ENCODE peak calls at places on chromosomes 12 and 14, in four cellular contexts. L is neural progenitor cell, X is GM23338, Z is MM.1S. Q is an unnamed sample.

GRCh38 chr14:96634481-96634880 is 132.3 kb downstream of the PAPOLA start:
- DNase-seq in L (no peak), X (no peak), Z (no peak), Q (no peak)

GRCh38 chr14:90580381-90581335 is 183.8 kb downstream of the CALM1 start:
- DNase-seq in L (peak), X (no peak), Z (no peak), Q (no peak)

GRCh38 chr12:118374909-118375308 is 1.4 kb upstream of the SUDS3 start:
- DNase-seq in L (no peak), X (no peak), Z (no peak), Q (no peak)

GRCh38 chr12:12126551-12126950 is 55.8 kb downstream of the BCL2L14 start:
- DNase-seq in L (no peak), X (no peak), Z (no peak), Q (no peak)

GRCh38 chr14:68309121-68309520 is 483.7 kb downstream of the ZFP36L1 start:
- DNase-seq in L (no peak), X (no peak), Z (no peak), Q (no peak)

GRCh38 chr14:103524002-103524785 is 1.6 kb upstream of the CKB start:
- DNase-seq in L (no peak), X (no peak), Z (no peak), Q (no peak)

GRCh38 chr12:121227294-121227693 is 17.4 kb downstream of the P2RX4 start:
- DNase-seq in L (no peak), X (no peak), Z (peak), Q (peak)

GRCh38 chr12:38159092-38159551 is 157.5 kb upstream of the ALG10B start:
- DNase-seq in L (no peak), X (no peak), Z (no peak), Q (no peak)

GRCh38 chr14:63308723-63309317 is 9.9 kb downstream of the GPHB5 start:
- DNase-seq in L (peak), X (peak), Z (no peak), Q (peak)

GRCh38 chr14:43175896-43176295 is 1331.2 kb downstream of the FSCB start:
- DNase-seq in L (no peak), X (no peak), Z (no peak), Q (no peak)

GRCh38 chr12:4251967-4252366 is 21.6 kb upstream of the CCND2 start:
- DNase-seq in L (no peak), X (no peak), Z (no peak), Q (no peak)

GRCh38 chr14:25518347-25518746 is 468.4 kb upstream of the STXBP6 start:
- DNase-seq in L (peak), X (no peak), Z (no peak), Q (no peak)

GRCh38 chr14:99884834-99885648 is 91.8 kb downstream of the EML1 start:
- DNase-seq in L (peak), X (peak), Z (peak), Q (peak)

DNA sequence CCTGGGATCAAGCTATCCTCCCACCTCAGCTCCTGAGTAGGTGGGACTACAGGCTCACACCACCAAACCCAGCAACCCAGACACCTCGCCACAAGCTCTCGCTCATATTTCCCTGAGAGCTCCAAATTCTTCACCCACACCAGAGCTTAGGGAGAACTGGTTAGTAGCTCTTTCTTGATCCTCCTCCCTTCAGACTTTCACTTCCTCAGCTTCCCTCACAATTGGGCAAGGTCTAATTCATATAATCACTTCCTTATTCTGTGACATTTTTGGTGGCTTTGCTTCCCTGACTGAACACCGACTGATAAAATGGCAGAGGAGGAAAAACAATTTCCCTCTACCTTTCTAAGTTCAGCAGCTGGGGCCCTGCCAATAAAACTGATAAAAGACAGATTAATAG is 88.5 kb downstream of the GXYLT1 start:
- DNase-seq in L (no peak), X (no peak), Z (no peak), Q (no peak)
- TF ChIP-seq EZH2phosphoT487 in L (no peak), X (no peak), Z (no peak), Q (no peak)

GRCh38 chr14:76376878-76377523 is 1.1 kb downstream of the ESRRB start:
- DNase-seq in L (peak), X (no peak), Z (no peak), Q (no peak)
- TF ChIP-seq EZH2 in L (peak), X (peak), Z (no peak), Q (peak)

GRCh38 chr12:29191267-29191889 is 42.3 kb downstream of the FAR2 start:
- DNase-seq in L (no peak), X (no peak), Z (no peak), Q (no peak)

GRCh38 chr12:29187756-29188155 is 38.7 kb downstream of the FAR2 start:
- DNase-seq in L (no peak), X (no peak), Z (no peak), Q (no peak)
- TF ChIP-seq EZH2phosphoT487 in L (no peak), X (no peak), Z (no peak), Q (no peak)

GRCh38 chr12:48982397-48983080 is 4.4 kb downstream of the WNT1 start:
- DNase-seq in L (no peak), X (no peak), Z (no peak), Q (no peak)

GRCh38 chr12:48985901-48986300 is 7.8 kb downstream of the WNT1 start:
- DNase-seq in L (no peak), X (no peak), Z (no peak), Q (no peak)

GRCh38 chr12:48985475-48985897 is 7.4 kb downstream of the WNT1 start:
- DNase-seq in L (no peak), X (no peak), Z (no peak), Q (no peak)

GRCh38 chr12:48988030-48988649 is 10.0 kb downstream of the WNT1 start:
- DNase-seq in L (peak), X (peak), Z (peak), Q (peak)

DNA sequence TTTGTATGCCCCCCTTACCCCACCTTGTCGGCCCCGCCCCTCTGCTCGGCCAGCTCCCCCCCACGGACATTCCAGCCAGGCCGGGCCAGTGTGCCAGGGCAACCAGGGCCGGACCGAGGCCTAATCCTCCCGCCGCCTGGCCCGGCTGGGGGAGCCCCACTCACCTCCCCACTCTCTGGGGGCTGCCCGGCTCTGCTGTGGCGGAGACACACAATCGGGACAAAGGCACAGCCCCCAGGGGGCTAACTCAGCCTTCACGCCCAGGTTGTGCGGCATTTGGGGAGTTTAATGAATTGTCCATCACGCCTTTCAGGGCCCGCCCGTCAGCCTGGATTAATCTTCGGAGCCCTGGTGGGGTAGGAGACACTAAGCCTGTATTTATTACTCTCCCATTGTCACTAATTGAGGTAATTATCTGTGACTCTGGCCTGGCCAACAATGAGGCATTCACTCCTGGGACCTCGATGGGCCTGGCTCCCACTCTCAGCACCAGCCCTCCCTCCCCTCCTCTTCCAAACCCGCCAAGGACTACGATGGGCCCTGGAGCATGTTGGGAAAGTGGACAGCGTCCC is 8.7 kb downstream of the WNT1 start:
- DNase-seq in L (peak), X (peak), Z (no peak), Q (no peak)
- TF ChIP-seq EZH2 in L (peak), X (no peak), Z (no peak), Q (no peak)